ENCODE peak calls at places on chromosomes 13 and 19, in ten cellular contexts. X is CD8-positive, alpha-beta memory T cell; F is aorta; E is Peyer's patch; V is GM23248; M is heart left ventricle; C is suprapubic skin; J is GM23338; H is tibial nerve; T is endothelial cell of umbilical vein. R is an unnamed sample. For H3K4me1, the result is how much of the 10 kb centered on the place peaks cover.

GRCh38 chr13:84706004-84706710 is 823.9 kb upstream of the SLITRK1 start:
- DNase-seq in E (no peak), H (no peak), J (no peak), V (no peak), F (no peak), C (no peak), M (no peak), T (no peak), X (no peak), R (no peak)

GRCh38 chr13:110306960-110307696 is at the start of the genes COL4A1 and COL4A2:
- DNase-seq in H (peak), M (peak), J (peak), V (peak), X (no peak), C (no peak), E (peak), T (peak), F (peak), R (peak)

GRCh38 chr19:4676955-4677731 is 7.0 kb upstream of the MYDGF start:
- DNase-seq in X (no peak), E (no peak), M (peak), J (peak), H (no peak), T (peak), V (peak), C (no peak), F (no peak), R (no peak)

GRCh38 chr13:64248371-64249065 is 2832.9 kb upstream of the PCDH20 start:
- DNase-seq in E (no peak), M (no peak), C (no peak), V (no peak), F (no peak), H (no peak), T (no peak), X (no peak), J (no peak), R (no peak)

GRCh38 chr13:40445557-40445990 is 220.9 kb downstream of the FOXO1 start:
- DNase-seq in E (no peak), T (peak), J (peak), H (no peak), C (no peak), F (peak), M (peak), V (no peak), X (peak), R (peak)

GRCh38 chr13:43730642-43731041 is 56.1 kb downstream of the ENOX1 start:
- DNase-seq in H (no peak), J (no peak), F (no peak), C (no peak), E (no peak), V (peak), M (peak), T (no peak), X (no peak), R (no peak)

GRCh38 chr19:5001547-5002131 is 32.7 kb downstream of the KDM4B start:
- DNase-seq in M (no peak), J (peak), C (no peak), F (no peak), H (no peak), V (peak), E (no peak), X (no peak), T (peak), R (no peak)

GRCh38 chr13:31909889-31910551 is 121.6 kb upstream of the FRY start:
- DNase-seq in E (no peak), F (no peak), J (peak), V (peak), H (no peak), X (peak), M (peak), C (no peak), T (peak), R (peak)

GRCh38 chr13:94327318-94327717 is 152.2 kb downstream of the DCT start:
- DNase-seq in F (no peak), T (peak), X (peak), E (no peak), H (no peak), V (no peak), C (no peak), M (no peak), J (peak), R (no peak)
- H3K27ac ChIP-seq in F (no peak), T (no peak), X (no peak), E (no peak), H (no peak), V (no peak), C (no peak), M (no peak), J (no peak), R (no peak)

GRCh38 chr19:55257461-55258411 is 1.1 kb downstream of the PPP6R1 start:
- DNase-seq in J (peak), F (no peak), H (no peak), T (peak), M (no peak), E (peak), C (no peak), V (peak), X (no peak), R (no peak)

GRCh38 chr19:55258828-55259539 is at the start of gene PPP6R1:
- DNase-seq in F (peak), T (peak), M (peak), J (peak), C (peak), H (peak), E (peak), X (peak), V (peak), R (peak)

GRCh38 chr19:55255618-55256423 is 3.0 kb downstream of the PPP6R1 start:
- DNase-seq in F (peak), J (no peak), M (no peak), X (peak), V (peak), H (no peak), C (no peak), T (no peak), E (no peak), R (no peak)

GRCh38 chr19:55258476-55258827 is 365 bp downstream of the PPP6R1 start:
- DNase-seq in C (no peak), J (no peak), X (no peak), H (no peak), T (no peak), M (no peak), V (peak), F (no peak), E (no peak), R (no peak)

GRCh38 chr19:55256562-55257460 is 2.0 kb downstream of the PPP6R1 start:
- DNase-seq in M (no peak), T (no peak), F (no peak), E (no peak), H (no peak), X (peak), C (no peak), V (peak), J (no peak), R (no peak)
- H3K4me3 ChIP-seq in M (peak), T (peak), F (no peak), E (peak), H (peak), X (peak), C (peak), V (peak), J (peak), R (peak)

GRCh38 chr19:15279326-15279904 is 47.2 kb upstream of the EPHX3 start:
- DNase-seq in H (no peak), V (no peak), J (no peak), F (no peak), M (no peak), C (no peak), E (no peak), X (no peak), T (no peak), R (no peak)
- H3K4me1 ChIP-seq in H (half or more), V (half or more), J (half or more), F (under half), M (half or more), C (half or more), E (under half), X (half or more), T (under half), R (half or more)

GRCh38 chr19:11196406-11197287 is 698 bp downstream of the KANK2 start:
- DNase-seq in H (no peak), M (peak), C (no peak), T (peak), V (peak), J (peak), E (peak), F (peak), X (no peak), R (peak)

GRCh38 chr19:11198769-11199469 is 1.6 kb upstream of the KANK2 start:
- DNase-seq in X (no peak), H (no peak), F (no peak), V (no peak), J (no peak), C (no peak), M (no peak), T (no peak), E (no peak), R (no peak)

GRCh38 chr19:11198175-11198534 is 810 bp upstream of the KANK2 start:
- DNase-seq in M (no peak), T (no peak), J (no peak), H (no peak), E (no peak), V (no peak), X (no peak), C (no peak), F (no peak), R (no peak)

GRCh38 chr19:11195681-11196080 is 1.7 kb downstream of the KANK2 start:
- DNase-seq in X (no peak), F (no peak), T (no peak), J (no peak), C (no peak), H (no peak), V (no peak), M (no peak), E (no peak), R (no peak)

GRCh38 chr19:11197291-11198174 is at the start of gene KANK2:
- DNase-seq in M (peak), C (peak), T (peak), V (peak), J (peak), H (peak), E (peak), F (peak), X (peak), R (peak)
- H3K27ac ChIP-seq in M (peak), C (peak), T (peak), V (peak), J (peak), H (peak), E (peak), F (no peak), X (peak), R (peak)

GRCh38 chr19:40774916-40775631 is at the start of gene MIA:
- DNase-seq in E (no peak), X (no peak), T (no peak), H (no peak), J (no peak), C (no peak), M (no peak), V (no peak), F (peak), R (no peak)

GRCh38 chr19:40775632-40776022 is 306 bp downstream of the MIA start:
- DNase-seq in V (no peak), T (no peak), C (no peak), F (no peak), H (no peak), J (no peak), E (no peak), X (no peak), M (no peak), R (no peak)

GRCh38 chr19:40777795-40778044 is 327 bp upstream of the RAB4B start:
- DNase-seq in E (no peak), H (no peak), V (no peak), F (no peak), M (no peak), X (no peak), J (no peak), T (no peak), C (no peak), R (no peak)

GRCh38 chr19:40776966-40777794 is 867 bp upstream of the RAB4B start:
- DNase-seq in C (peak), V (peak), M (peak), H (peak), E (peak), X (peak), J (peak), F (peak), T (peak), R (peak)

GRCh38 chr19:40776364-40776763 is 1.0 kb downstream of the MIA start:
- DNase-seq in H (no peak), E (no peak), V (no peak), M (no peak), T (no peak), C (no peak), X (no peak), F (no peak), J (no peak), R (no peak)
- H3K4me3 ChIP-seq in H (peak), E (no peak), V (no peak), M (no peak), T (no peak), C (no peak), X (no peak), F (no peak), J (peak), R (no peak)

DNA sequence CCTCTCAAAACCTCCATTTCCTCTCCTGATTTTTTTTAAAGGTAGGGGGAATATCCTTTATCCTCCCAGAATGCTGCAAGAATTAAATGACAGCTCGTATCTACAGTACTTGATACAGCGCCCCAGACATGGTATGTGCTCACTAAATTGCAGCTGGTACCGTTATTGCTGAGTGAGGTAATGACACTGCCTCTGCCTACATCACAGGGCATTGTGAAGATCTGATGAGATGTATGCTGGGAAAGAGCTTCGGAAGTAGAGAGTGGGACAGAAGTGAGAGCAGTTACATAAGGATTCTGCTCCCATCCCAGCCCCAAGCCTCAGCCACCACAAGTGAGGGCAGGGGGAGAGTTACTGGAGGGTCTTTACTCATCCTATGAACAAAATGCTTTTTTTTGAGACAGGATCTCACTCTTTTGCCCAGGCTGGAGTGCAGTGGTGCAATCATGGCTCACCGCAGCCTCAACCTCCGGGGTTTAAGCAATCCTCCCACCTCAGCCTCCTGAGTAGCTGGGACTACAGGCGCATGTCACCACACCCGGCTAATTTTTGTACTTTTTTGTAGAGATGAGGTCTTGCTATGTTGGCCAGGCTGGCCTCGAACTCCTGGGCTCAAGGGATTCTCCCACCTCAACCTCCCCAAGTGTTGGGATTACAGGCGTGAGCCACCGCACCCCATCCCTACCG is 1.7 kb upstream of the FKRP start:
- DNase-seq in F (no peak), V (peak), J (no peak), H (no peak), X (no peak), E (no peak), M (no peak), C (no peak), T (no peak), R (no peak)
- H3K4me1 ChIP-seq in F (under half), V (under half), J (under half), H (half or more), X (under half), E (under half), M (under half), C (half or more), T (under half), R (under half)

DNA sequence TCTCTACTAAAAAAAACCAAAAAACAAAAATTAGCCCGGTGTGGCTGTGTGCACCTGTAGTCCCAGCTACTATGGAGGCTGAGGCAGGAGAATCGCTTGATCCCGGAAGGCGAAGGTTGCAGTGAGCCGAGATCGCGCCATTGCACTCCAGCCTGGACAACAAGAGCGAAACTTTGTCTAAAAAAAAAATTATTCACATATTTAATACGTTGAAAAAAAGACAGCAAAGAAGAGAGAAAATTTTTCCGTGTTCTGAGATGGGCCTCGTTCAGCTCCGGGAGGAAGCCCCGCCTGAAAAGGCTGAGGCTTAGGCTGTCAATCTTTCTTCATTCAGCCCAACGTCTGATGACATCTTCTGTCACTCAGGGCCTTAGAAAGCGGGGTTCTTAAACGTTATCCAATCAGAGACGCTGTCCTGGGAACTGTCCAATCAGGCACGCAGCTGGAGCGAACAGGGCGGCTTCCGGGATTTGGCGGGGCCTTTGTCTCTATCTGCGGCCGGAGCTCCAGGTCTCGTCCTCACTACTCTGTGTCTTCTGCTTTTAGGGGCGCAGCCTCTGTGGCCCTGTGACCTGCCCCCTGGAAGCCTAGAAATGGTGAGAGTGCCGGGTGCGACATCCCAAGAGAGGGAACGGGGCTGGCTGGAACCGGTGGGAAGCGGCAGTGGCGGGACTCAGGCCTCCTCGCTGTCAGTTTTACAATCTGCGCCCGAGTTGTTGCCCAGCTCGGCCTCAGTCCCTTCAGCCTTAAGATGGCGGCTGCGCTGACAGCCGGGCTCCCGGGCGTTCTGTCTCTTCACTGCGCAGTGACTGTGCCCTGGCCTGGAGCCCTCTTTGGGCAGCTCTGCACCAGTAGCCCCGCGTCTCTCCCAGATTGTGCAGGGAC is at the start of gene ZNF726:
- DNase-seq in F (peak), H (peak), J (peak), T (peak), E (peak), M (peak), V (peak), C (peak), X (peak), R (peak)
- H3K27ac ChIP-seq in F (no peak), H (peak), J (no peak), T (peak), E (no peak), M (no peak), V (peak), C (peak), X (peak), R (peak)

GRCh38 chr19:2983351-2984195 is 6.2 kb downstream of the TLE6 start:
- DNase-seq in C (peak), X (no peak), E (no peak), H (peak), F (peak), T (peak), V (peak), M (peak), J (peak), R (no peak)
- H3K4me3 ChIP-seq in C (peak), X (no peak), E (peak), H (peak), F (no peak), T (peak), V (peak), M (peak), J (peak), R (peak)

R was measured in right lobe of liver.